ENCODE peak calls at places on chromosomes 13 and 19, in nine cellular contexts. M is heart right ventricle, F is IMR-90, V is astrocyte of the spinal cord, N is HCT116, L is foreskin fibroblast, Z is progenitor cell of endocrine pancreas, A is GM13977, O is osteocyte. Q is an unnamed sample.

GRCh38 chr19:808176-808741 is 11.0 kb downstream of the PTBP1 start:
- DNase-seq in F (no peak), Z (no peak), O (no peak), V (no peak), L (no peak), N (no peak), M (no peak), A (peak), Q (no peak)

GRCh38 chr19:41959056-41960053 is at the start of gene RABAC1:
- DNase-seq in N (peak), V (peak), O (peak), M (peak), F (peak), L (peak), A (peak), Z (peak), Q (peak)

GRCh38 chr13:23899555-23899954 is 2.3 kb upstream of the C1QTNF9B start:
- DNase-seq in N (no peak), L (peak), V (peak), F (peak), O (no peak), Z (no peak), A (no peak), M (peak), Q (peak)

GRCh38 chr19:50486823-50487515 is 10.3 kb upstream of the GARIN5A start:
- DNase-seq in N (peak), O (peak), Z (no peak), L (no peak), M (no peak), F (peak), V (peak), A (no peak), Q (no peak)

GRCh38 chr19:29516821-29517395 is 8.9 kb upstream of the VSTM2B start:
- DNase-seq in L (no peak), A (no peak), V (no peak), Z (no peak), M (no peak), F (no peak), O (no peak), N (no peak), Q (no peak)

GRCh38 chr19:14798760-14799159 is 20.4 kb upstream of the ADGRE2 start:
- DNase-seq in N (no peak), A (no peak), O (peak), F (no peak), L (no peak), V (no peak), Z (no peak), M (no peak), Q (no peak)

GRCh38 chr13:99997702-99998219 is 16.2 kb downstream of the ZIC2 start:
- DNase-seq in V (no peak), A (no peak), M (no peak), F (no peak), Z (no peak), O (no peak), N (no peak), L (no peak), Q (no peak)

GRCh38 chr19:929523-930258 is 3.9 kb downstream of the ARID3A start:
- DNase-seq in M (no peak), N (no peak), L (no peak), F (no peak), Z (no peak), A (no peak), V (no peak), O (no peak), Q (no peak)

GRCh38 chr19:19537321-19538048 is 580 bp upstream of the CILP2 start:
- DNase-seq in M (no peak), Z (no peak), L (no peak), V (no peak), N (no peak), O (no peak), A (peak), F (no peak), Q (no peak)

GRCh38 chr19:58091251-58091995 is 6.6 kb downstream of the ZSCAN18 start:
- DNase-seq in Z (no peak), V (no peak), N (no peak), M (no peak), O (no peak), A (no peak), F (no peak), L (no peak), Q (no peak)

GRCh38 chr19:16076154-16076957 is at the start of gene TPM4:
- DNase-seq in Z (peak), A (peak), O (peak), N (peak), V (peak), L (peak), M (peak), F (peak), Q (peak)

GRCh38 chr13:45105895-45106294 is 14.4 kb upstream of the GTF2F2 start:
- DNase-seq in Z (no peak), A (no peak), M (no peak), N (no peak), L (peak), F (peak), O (no peak), V (no peak), Q (no peak)

GRCh38 chr19:58466760-58467589 is at the start of gene ZNF324:
- DNase-seq in A (peak), Z (peak), L (peak), N (peak), F (peak), V (peak), M (peak), O (peak), Q (peak)

GRCh38 chr13:67023088-67023893 is 206.8 kb downstream of the PCDH9 start:
- DNase-seq in Z (no peak), L (peak), M (no peak), V (peak), F (peak), A (no peak), O (no peak), N (no peak), Q (no peak)

GRCh38 chr13:112722433-112723250 is 32.8 kb downstream of the ATP11A start:
- DNase-seq in L (peak), M (peak), F (peak), A (no peak), V (peak), N (peak), Z (no peak), O (no peak), Q (no peak)

GRCh38 chr13:49098771-49099512 is 121.2 kb upstream of the MLNR start:
- DNase-seq in V (peak), M (no peak), L (no peak), A (no peak), Z (no peak), O (no peak), N (peak), F (no peak), Q (no peak)

GRCh38 chr19:7533281-7533819 is 2.2 kb upstream of the PNPLA6 start:
- DNase-seq in Z (no peak), O (no peak), N (no peak), L (peak), M (peak), A (no peak), V (peak), F (peak), Q (no peak)

GRCh38 chr19:43504426-43505185 is at the start of gene PHLDB3:
- DNase-seq in N (no peak), O (no peak), V (no peak), Z (peak), L (no peak), M (peak), F (peak), A (peak), Q (peak)

GRCh38 chr13:100106705-100107104 is 17.8 kb downstream of the PCCA start:
- DNase-seq in A (no peak), M (no peak), N (no peak), F (no peak), V (no peak), O (no peak), L (no peak), Z (no peak), Q (no peak)

DNA sequence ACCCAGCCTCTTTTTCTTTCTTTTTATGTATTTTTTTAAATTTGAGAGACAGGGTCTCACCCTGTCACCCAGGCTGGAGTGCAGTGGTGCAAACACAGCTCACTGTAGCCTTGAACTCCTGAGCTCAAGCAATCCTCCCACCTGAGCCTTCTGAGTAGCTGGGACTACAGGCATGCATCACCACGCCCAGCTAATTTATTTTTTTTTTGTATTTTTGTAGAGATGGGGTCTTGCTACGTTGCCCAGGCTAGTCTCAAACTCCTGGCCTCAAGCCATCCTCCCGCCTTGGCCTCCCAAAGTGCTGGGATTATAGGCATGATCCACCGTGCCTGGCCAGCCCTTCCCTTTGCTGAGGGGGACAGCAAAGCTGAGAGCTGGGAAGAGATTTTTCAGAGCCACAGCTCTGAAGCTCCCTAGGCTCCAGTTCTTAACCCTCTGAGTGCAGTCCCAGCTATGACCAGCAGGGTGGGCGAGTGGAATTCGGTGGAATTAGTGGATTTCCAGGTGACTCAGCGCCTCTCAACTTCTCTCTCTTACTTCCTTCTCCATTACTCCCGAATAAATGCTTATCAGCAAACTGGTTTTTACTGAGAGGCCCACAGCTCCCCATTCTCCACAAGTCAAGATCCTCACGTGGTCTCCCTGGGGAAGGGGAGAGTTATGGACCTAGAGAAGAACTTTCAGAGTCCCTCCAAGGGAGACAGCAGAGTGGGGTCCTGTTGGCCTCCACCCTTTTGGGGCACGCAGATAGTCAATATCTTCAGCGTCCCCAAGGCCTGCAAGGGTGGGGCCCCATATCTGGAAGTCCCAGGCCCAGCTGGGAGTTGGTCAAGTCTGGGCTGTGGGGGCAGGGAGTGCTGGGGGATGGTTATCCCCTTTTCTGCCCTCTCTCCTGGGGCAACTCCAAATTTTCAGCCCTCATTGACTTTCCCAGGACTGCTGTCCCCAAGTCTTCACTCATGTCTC is 1.2 kb downstream of the BLVRB start:
- DNase-seq in V (peak), O (peak), N (peak), L (peak), A (peak), Z (peak), F (peak), M (peak), Q (peak)
- TF ChIP-seq CTCF in V (peak), O (peak), N (peak), L (peak), A (peak), Z (peak), F (peak), M (peak), Q (peak)

DNA sequence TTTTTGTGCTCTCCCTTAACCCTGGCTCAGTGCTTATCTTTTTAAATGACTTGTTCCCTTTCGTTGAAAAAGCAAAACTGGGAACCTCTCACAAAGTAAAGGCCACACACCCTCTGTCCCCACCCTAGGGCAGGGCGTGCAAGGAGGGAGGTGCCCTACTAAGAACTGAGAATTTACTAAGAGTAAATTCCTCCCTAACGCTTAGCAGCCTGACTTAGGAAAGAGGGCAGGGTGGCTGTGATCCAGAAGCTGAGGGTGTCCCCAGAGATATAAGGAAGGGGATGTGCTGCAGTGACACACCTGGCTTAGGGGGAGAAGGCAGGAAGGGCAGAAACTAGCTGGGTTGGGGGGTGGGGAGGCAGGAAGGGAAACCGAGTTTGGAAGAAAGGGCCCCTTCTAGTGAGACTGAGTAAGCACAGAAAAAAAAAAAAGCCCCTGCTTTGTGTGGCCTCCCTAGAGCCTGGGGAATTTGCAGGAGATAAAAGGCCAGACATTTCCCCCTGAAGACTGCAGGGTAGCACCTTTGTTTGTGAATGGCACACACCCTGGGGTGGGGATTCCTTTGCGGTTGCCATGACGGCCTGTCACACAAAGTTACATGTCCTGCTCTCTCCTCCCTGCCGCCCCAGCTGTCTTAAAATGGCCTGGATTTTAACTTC is 435.1 kb downstream of the EFNB2 start:
- DNase-seq in L (no peak), O (no peak), M (peak), Z (no peak), A (no peak), V (no peak), F (no peak), N (peak), Q (peak)
- TF ChIP-seq CTCF in L (no peak), O (no peak), M (no peak), Z (no peak), A (no peak), V (no peak), F (no peak), N (no peak), Q (no peak)

DNA sequence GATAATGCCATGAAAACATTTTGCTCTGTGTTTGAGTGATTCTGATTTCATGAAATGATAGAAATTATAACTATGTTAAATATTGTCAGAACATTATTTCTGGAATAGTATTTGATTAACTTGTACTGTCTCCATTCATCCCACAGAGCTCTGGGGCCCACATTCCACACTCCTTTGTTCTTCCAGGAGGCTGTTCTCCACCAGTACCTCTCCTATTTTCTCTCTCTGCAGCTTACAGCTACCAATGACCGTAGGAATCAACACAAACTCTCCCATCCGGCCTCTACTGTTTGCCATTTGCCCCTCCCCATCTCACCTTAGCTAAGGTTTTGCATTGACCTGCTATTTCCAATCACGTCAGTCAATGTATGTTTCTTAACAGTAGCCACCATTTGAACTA is 241.0 kb downstream of the LMO7 start:
- DNase-seq in L (no peak), M (no peak), O (no peak), Z (no peak), A (no peak), N (no peak), V (no peak), F (no peak), Q (no peak)
- TF ChIP-seq CTCF in L (no peak), M (no peak), O (no peak), Z (no peak), A (no peak), N (no peak), V (no peak), F (no peak), Q (no peak)

DNA sequence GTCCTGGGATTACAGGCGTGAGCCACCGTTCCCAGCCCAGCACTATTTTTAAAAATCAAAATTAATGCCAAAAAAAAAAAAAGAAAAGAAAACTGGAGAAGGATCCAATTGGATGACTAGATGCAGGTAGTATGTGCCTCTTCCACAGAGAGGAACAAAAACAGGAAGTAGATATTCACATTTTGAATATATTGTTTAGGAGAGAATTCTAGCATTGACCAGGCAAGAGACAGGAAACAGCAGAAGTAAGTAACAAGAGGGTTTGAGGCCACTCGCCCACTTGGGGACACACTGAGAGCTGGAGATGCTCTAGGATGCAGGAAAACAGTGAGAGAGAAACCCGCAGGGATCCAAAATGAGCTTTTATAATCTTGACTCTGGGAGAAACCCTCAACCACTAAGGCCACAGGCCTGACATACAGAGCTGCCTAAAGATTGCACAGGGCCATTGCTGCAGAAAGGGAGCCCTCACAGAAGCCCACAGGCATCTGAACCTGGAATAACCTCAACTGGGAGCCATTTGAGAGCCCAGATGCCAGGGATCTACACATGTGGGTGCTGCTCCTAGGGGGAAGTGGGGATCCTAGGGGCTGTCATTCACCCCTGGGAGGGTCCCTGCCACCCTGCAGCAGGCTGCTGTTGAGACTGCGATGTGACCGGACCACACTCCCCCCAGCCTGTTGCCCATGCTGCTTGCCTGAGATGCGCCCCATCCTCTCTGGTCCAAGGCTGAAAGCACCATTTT is 28.2 kb downstream of the IGFL2 start:
- DNase-seq in Z (no peak), N (no peak), V (no peak), F (no peak), A (no peak), L (no peak), M (no peak), O (peak), Q (no peak)
- TF ChIP-seq CTCF in Z (no peak), N (no peak), V (no peak), F (no peak), A (no peak), L (no peak), M (no peak), O (no peak), Q (no peak)

GRCh38 chr19:30785728-30786127 is 413.5 kb downstream of the ZNF536 start:
- DNase-seq in A (no peak), L (no peak), N (no peak), V (no peak), M (no peak), Z (no peak), O (peak), F (no peak), Q (no peak)
- TF ChIP-seq CTCF in A (no peak), L (no peak), N (no peak), V (no peak), M (no peak), Z (no peak), O (no peak), F (no peak), Q (no peak)

GRCh38 chr13:52070929-52071523 is 46.5 kb downstream of the UTP14C start:
- DNase-seq in M (no peak), Z (no peak), O (no peak), F (peak), N (no peak), A (peak), V (peak), L (peak), Q (no peak)
- TF ChIP-seq CTCF in M (no peak), Z (no peak), O (peak), F (peak), N (no peak), A (peak), V (no peak), L (peak), Q (no peak)

DNA sequence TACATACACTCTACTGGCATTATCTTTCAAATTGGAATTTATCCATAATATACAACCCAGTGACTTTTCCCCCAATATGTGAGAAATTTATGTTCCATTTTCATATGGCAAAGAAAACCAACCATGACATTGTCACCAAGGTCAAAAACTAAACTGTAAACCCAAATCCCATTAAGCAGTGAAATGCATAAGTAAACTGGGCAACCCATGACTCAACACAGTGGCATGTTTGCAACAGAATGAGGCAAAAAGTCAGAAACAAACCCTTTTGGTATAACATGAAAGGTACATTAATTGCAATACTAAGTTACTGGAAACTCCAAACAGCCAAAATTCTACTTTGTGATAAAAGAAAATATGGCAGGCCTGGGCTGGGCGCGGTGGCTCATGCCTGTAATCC is 4.9 kb downstream of the ZNF878 start:
- DNase-seq in L (peak), V (no peak), M (no peak), N (no peak), Z (no peak), A (no peak), O (no peak), F (peak), Q (no peak)
- TF ChIP-seq CTCF in L (no peak), V (no peak), M (no peak), N (no peak), Z (no peak), A (no peak), O (no peak), F (no peak), Q (no peak)

GRCh38 chr13:33485247-33485646 is 199.7 kb upstream of the STARD13 start:
- DNase-seq in A (no peak), Z (no peak), F (no peak), N (no peak), M (no peak), L (no peak), V (no peak), O (no peak), Q (no peak)

GRCh38 chr13:33483471-33483870 is 197.9 kb upstream of the STARD13 start:
- DNase-seq in V (no peak), L (no peak), Z (no peak), O (no peak), N (no peak), A (no peak), M (no peak), F (peak), Q (no peak)

GRCh38 chr13:33490461-33491327 is 205.1 kb upstream of the STARD13 start:
- DNase-seq in F (no peak), M (peak), Z (no peak), L (no peak), O (no peak), N (no peak), V (no peak), A (no peak), Q (peak)

GRCh38 chr13:33489563-33489962 is 204.0 kb upstream of the STARD13 start:
- DNase-seq in Z (no peak), V (no peak), A (no peak), O (no peak), N (no peak), F (no peak), M (no peak), L (no peak), Q (no peak)

DNA sequence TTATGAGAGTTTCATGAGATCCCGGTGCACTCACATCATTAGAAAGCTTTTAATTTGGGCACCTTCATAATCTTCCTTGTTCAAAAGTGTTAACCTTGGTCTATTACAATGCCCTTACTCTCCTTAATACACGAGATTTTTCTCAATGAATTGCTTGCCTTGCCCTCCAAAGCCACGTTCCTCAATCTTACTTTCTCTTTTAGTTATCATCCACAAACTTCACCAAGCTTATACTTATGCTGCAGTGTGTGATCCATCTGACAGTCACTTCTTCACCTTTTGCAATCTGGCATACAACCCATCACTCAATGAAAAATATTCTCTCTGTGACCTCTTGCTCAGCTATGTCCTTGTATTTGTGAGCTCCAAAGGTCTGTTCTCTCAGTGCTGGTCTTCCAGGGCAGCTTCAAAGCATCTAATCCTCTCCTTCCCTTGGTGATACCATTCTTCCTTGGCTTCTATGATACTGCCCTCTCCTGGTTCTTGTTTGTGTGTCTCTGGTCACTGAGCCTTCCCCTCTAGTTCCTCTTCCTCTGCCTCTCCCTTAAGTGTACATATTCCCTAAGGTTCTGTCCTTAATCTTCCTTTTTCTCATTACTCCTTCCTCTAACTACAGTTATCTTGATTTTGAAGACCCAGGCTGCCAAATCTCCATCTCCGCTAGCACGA is 202.2 kb upstream of the STARD13 start:
- DNase-seq in A (peak), N (no peak), F (peak), V (peak), O (no peak), M (peak), Z (no peak), L (no peak), Q (no peak)
- TF ChIP-seq CTCF in A (peak), N (peak), F (peak), V (peak), O (peak), M (peak), Z (no peak), L (peak), Q (no peak)

Q was measured in nephron progenitor cell.